ENCODE peak calls at places on chromosomes 5 and 9, in seven cellular contexts. C, M, V, R, G, O and B are unnamed samples.

GRCh38 chr5:83306572-83307241 is 164.8 kb upstream of the VCAN start:
- DNase-seq in C (no peak), G (no peak), V (peak; percentile 26), R (peak; percentile 84), O (no peak), M (no peak), B (peak; percentile 23)

GRCh38 chr9:37030591-37030939 is 3.5 kb downstream of the PAX5 start:
- DNase-seq in C (no peak), M (no peak), R (no peak), G (no peak), O (no peak), V (no peak), B (no peak)

GRCh38 chr5:159105318-159106053 is 5.8 kb upstream of the EBF1 start:
- DNase-seq in V (no peak), M (no peak), R (no peak), G (no peak), C (no peak), O (peak; percentile 61), B (no peak)

GRCh38 chr9:95313010-95313498 is 4.5 kb downstream of the FANCC start:
- DNase-seq in M (peak; percentile 75), G (peak; percentile 85), V (peak; percentile 41), O (no peak), C (no peak), R (no peak), B (no peak)

GRCh38 chr5:10601246-10602030 is 37.6 kb downstream of the ANKRD33B start:
- DNase-seq in O (no peak), C (peak; percentile 49), R (no peak), G (peak; percentile 88), V (no peak), M (peak; percentile 47), B (no peak)

GRCh38 chr9:2798423-2798822 is 45.5 kb downstream of the PUM3 start:
- DNase-seq in M (no peak), C (no peak), G (no peak), V (no peak), R (no peak), O (no peak), B (no peak)

GRCh38 chr5:113331201-113331551 is 103.6 kb downstream of the TSSK1B start:
- DNase-seq in C (no peak), M (no peak), O (no peak), R (no peak), V (no peak), G (no peak), B (no peak)

GRCh38 chr9:93642961-93643360 is 66.6 kb downstream of the PHF2 start:
- DNase-seq in O (no peak), C (no peak), R (no peak), V (no peak), M (no peak), G (no peak), B (no peak)

GRCh38 chr5:132751444-132751843 is 4.2 kb downstream of the CCNI2 start:
- DNase-seq in V (no peak), C (no peak), G (no peak), O (no peak), R (peak; percentile 64), M (no peak), B (no peak)

GRCh38 chr9:3035594-3036389 is 191.9 kb upstream of the PUM3 start:
- DNase-seq in O (no peak), V (no peak), M (no peak), R (no peak), G (no peak), C (no peak), B (no peak)

GRCh38 chr9:7316967-7317366 is 482.6 kb downstream of the DMAC1 start:
- DNase-seq in O (no peak), V (no peak), G (no peak), C (no peak), R (no peak), M (no peak), B (no peak)

GRCh38 chr5:132776077-132776931 is 735 bp downstream of the SEPTIN8 start:
- DNase-seq in M (peak; percentile 19), C (peak; percentile 64), O (peak; percentile 58), R (no peak), G (peak; percentile 88), V (no peak), B (peak; percentile 51)

GRCh38 chr5:169631360-169631759 is 5.7 kb upstream of the DOCK2 start:
- DNase-seq in M (no peak), O (no peak), C (no peak), V (no peak), G (no peak), R (no peak), B (no peak)

GRCh38 chr9:104875897-104876296 is 52.1 kb downstream of the ABCA1 start:
- DNase-seq in R (no peak), G (no peak), M (no peak), V (no peak), C (no peak), O (no peak), B (no peak)

GRCh38 chr9:1073497-1073896 is 23.3 kb downstream of the DMRT2 start:
- DNase-seq in V (no peak), O (no peak), C (no peak), M (no peak), G (no peak), R (no peak), B (no peak)

GRCh38 chr9:17082343-17082742 is 52.5 kb upstream of the CNTLN start:
- DNase-seq in R (no peak), C (no peak), O (peak; percentile 55), M (no peak), V (no peak), G (peak; percentile 63), B (no peak)

GRCh38 chr5:54093081-54093492 is 217.3 kb downstream of the ARL15 start:
- DNase-seq in V (no peak), O (no peak), G (peak; percentile 16), C (no peak), R (no peak), M (no peak), B (no peak)

GRCh38 chr5:41843456-41844112 is 26.6 kb downstream of the OXCT1 start:
- DNase-seq in C (peak; percentile 31), M (peak; percentile 36), R (no peak), V (no peak), O (no peak), G (peak; percentile 35), B (no peak)

GRCh38 chr9:129081388-129081889 is 528 bp downstream of the DOLPP1 start:
- DNase-seq in M (no peak), V (peak; percentile 99), C (peak; percentile 96), G (peak; percentile 97), R (peak; percentile 15), O (no peak), B (peak; percentile 98)
- TF ChIP-seq TAF1 in M (peak; percentile 50), V (no peak), C (no peak), G (no peak), R (no peak), O (no peak), B (no peak)

GRCh38 chr9:71368157-71368556 is 246.7 kb upstream of the TRPM3 start:
- DNase-seq in G (no peak), M (no peak), V (no peak), C (no peak), O (no peak), R (no peak), B (no peak)
- TF ChIP-seq TAF1 in G (no peak), M (no peak), V (no peak), C (no peak), O (no peak), R (no peak), B (no peak)

GRCh38 chr5:116273458-116274242 is 188.8 kb downstream of the COMMD10 start:
- DNase-seq in C (no peak), R (peak; percentile 43), G (no peak), O (no peak), V (no peak), M (no peak), B (no peak)
- TF ChIP-seq TAF1 in C (no peak), R (no peak), G (no peak), O (no peak), V (no peak), M (no peak), B (no peak)

DNA sequence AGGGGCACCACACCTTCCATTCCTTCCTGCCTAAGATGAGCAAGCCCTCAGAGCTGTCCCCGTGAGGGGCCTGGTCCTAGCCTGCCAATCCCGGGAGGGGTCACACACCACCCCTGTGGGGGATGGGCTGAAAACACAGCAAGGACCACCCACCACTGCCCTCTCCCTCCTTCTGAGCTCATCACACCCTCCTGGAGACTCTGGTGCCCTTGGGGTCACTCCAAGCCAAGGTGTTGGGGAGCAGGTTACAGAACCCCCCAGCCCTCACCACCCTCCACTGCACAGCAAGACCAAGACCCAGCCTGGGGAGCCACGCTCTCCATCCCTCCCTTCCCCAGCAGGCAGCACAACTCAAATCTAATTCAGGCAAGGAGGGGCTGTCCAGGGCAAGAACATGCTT is 60.5 kb upstream of the PPP1R26 start:
- DNase-seq in C (no peak), O (no peak), G (no peak), V (no peak), M (no peak), R (no peak), B (no peak)
- TF ChIP-seq TAF1 in C (no peak), O (no peak), G (no peak), V (no peak), M (no peak), R (no peak), B (no peak)

DNA sequence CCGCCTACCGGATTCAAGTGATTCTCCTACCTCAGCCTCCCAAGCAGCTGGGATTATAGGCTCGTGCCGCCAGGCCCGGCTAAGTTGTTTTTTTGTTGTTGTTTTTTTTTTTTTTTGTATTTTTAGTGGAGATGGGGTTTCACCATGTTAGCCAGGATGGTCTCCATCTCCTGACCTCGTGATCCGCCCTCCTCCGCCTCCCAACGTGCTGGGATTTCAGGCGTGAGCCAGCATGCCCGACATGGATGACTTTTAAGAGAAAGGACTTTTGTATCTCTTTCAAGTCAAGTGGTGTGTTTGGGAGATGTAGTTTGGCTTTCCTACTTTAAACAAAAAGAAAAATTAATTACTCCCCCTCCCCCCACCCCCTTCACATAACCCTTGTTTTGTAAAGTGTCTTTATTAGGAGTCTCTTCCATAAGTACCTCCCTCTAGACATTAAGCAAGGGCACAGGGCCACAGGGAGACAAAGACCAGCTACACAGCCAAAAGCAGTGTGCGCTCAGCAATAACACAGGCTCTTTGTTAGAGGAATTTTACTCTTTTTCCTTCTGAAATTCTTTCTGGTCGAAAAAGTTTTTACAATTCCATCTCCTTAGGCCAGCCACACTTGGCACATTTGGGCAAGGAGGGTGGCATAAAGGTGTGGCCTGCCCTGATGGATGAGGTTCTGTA is 31.2 kb downstream of the JAKMIP2 start:
- DNase-seq in M (no peak), V (no peak), G (no peak), C (no peak), R (no peak), O (no peak), B (no peak)
- TF ChIP-seq TAF1 in M (no peak), V (no peak), G (no peak), C (no peak), R (no peak), O (no peak), B (no peak)

DNA sequence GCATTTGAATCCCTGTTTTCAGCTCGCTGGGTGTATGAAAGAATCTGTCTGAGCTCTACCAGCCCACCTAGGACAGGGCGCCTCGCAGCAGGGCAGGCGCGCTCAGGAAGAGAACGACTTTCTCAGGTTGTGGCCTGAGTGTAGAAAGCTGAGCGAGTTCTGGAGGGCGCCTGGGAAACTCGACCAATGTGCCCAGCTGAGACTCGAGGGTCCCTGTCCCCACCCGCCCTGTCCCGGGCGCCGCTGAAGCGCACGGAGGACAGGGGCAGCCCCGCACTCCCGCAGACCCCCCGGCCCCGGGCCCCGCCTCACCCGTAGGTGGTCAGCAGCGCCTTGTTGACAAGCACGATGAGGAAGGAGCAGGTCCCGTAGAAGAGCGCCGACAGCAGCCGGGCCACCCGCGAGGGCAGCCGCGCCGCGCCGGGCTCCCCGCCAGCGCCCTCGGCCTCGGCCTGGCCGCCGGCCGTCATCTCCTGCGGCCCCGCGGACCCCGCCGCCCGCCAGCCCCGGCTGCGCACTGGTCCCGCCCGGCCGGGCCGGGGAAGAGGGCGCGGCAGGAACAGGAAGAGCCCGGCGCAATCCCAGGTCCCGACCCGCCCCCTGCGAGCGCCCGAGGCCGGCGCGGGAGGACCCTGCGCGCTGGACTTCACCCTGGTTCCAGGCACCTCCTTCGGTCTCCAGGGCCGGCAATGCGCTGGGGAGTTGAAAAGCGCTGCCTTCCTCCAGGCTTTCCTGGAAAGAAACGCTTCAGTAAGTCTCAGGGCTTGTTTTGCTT is at the start of gene SLC35D2:
- DNase-seq in R (no peak), V (peak; percentile 36), M (peak; percentile 73), O (peak; percentile 74), G (peak; percentile 93), C (peak; percentile 73), B (no peak)
- TF ChIP-seq TAF1 in R (no peak), V (no peak), M (peak; percentile 52), O (peak; percentile 19), G (peak; percentile 51), C (no peak), B (no peak)